ENCODE peak calls at places on chromosomes 11 and 22, in ten cellular contexts. T is osteoblast; L is dorsolateral prefrontal cortex; A is neural progenitor cell; J is CD4-positive, alpha-beta T cell; N is colonic mucosa; E is MCF 10A; M is IMR-90; D is Caco-2; F is transverse colon. C is an unnamed sample.

GRCh38 chr22:36085476-36086169 is 57.0 kb upstream of the RBFOX2 start:
- DNase-seq in T (no peak), L (no peak), A (no peak), J (no peak), N (no peak), E (no peak), M (no peak), D (no peak), F (no peak), C (no peak)

GRCh38 chr22:45535400-45535799 is 32.7 kb downstream of the FBLN1 start:
- DNase-seq in T (peak; percentile 23), L (no peak), A (no peak), J (no peak), N (no peak), E (no peak), M (no peak), D (no peak), F (no peak), C (no peak)

GRCh38 chr11:119446871-119447663 is 24.1 kb upstream of the THY1 start:
- DNase-seq in T (no peak), L (no peak), A (no peak), J (no peak), N (no peak), E (no peak), M (no peak), D (no peak), F (no peak), C (no peak)

GRCh38 chr22:32204856-32205722 is at the start of gene RFPL2:
- DNase-seq in T (peak; percentile 83), L (peak; percentile 55), A (peak; percentile 94), J (peak; percentile 40), N (no peak), E (peak; percentile 82), M (peak; percentile 1), D (peak; percentile 78), F (peak; percentile 32), C (peak; percentile 22)

GRCh38 chr11:111336062-111336461 is 37.7 kb downstream of the POU2AF3 start:
- DNase-seq in T (no peak), L (no peak), A (no peak), J (no peak), N (no peak), E (no peak), M (no peak), D (no peak), F (no peak), C (no peak)

GRCh38 chr22:32531955-32532818 is 57.6 kb downstream of the FBXO7 start:
- DNase-seq in T (peak; percentile 97), L (no peak), A (peak; percentile 63), J (no peak), N (peak; percentile 58), E (peak; percentile 75), M (peak; percentile 93), D (no peak), F (peak; percentile 51), C (no peak)

GRCh38 chr11:63558459-63559157 is 4.6 kb downstream of the PLAAT2 start:
- DNase-seq in T (no peak), L (no peak), A (no peak), J (no peak), N (peak; percentile 19), E (no peak), M (no peak), D (no peak), F (no peak), C (no peak)

GRCh38 chr11:128022007-128022368 is 565.4 kb downstream of the ETS1 start:
- DNase-seq in T (peak; percentile 77), L (no peak), A (no peak), J (no peak), N (no peak), E (peak; percentile 22), M (peak; percentile 81), D (no peak), F (no peak), C (peak; percentile 5)

GRCh38 chr22:49933236-49933921 is 14.9 kb downstream of the CRELD2 start:
- DNase-seq in T (no peak), L (no peak), A (no peak), J (no peak), N (no peak), E (no peak), M (no peak), D (no peak), F (peak; percentile 66), C (no peak)

DNA sequence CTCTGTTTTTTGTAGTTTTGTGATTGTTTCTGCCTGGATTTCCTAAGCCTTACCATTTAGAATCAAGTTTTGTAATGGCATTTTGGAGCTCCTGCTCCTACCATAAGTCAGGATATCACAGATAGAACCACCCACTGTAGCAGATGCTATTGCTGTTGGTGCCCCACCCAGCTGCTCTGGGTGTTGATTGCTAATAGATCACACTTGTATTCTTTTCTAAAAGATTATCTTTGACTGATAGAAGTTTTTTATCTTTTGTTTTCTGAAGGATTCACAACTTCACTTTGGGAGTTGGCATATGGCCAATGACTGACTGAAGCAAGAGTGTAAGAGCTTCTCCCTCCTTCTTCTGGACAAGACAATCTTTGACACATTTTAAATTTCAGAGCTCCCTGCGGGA is 76.0 kb downstream of the EHF start:
- DNase-seq in T (no peak), L (no peak), A (no peak), J (no peak), N (no peak), E (no peak), M (no peak), D (no peak), F (no peak), C (no peak)
- TF ChIP-seq CTCF in T (no peak), L (no peak), A (no peak), J (no peak), N (no peak), E (no peak), M (no peak), D (no peak), F (no peak), C (no peak)

GRCh38 chr11:98260983-98261382 is 759.8 kb upstream of the CNTN5 start:
- DNase-seq in T (no peak), L (no peak), A (no peak), J (no peak), N (no peak), E (peak; percentile 14), M (no peak), D (no peak), F (no peak), C (no peak)
- TF ChIP-seq CTCF in T (no peak), L (no peak), A (peak; percentile 38), J (no peak), N (no peak), E (no peak), M (no peak), D (peak; percentile 34), F (no peak), C (no peak)

DNA sequence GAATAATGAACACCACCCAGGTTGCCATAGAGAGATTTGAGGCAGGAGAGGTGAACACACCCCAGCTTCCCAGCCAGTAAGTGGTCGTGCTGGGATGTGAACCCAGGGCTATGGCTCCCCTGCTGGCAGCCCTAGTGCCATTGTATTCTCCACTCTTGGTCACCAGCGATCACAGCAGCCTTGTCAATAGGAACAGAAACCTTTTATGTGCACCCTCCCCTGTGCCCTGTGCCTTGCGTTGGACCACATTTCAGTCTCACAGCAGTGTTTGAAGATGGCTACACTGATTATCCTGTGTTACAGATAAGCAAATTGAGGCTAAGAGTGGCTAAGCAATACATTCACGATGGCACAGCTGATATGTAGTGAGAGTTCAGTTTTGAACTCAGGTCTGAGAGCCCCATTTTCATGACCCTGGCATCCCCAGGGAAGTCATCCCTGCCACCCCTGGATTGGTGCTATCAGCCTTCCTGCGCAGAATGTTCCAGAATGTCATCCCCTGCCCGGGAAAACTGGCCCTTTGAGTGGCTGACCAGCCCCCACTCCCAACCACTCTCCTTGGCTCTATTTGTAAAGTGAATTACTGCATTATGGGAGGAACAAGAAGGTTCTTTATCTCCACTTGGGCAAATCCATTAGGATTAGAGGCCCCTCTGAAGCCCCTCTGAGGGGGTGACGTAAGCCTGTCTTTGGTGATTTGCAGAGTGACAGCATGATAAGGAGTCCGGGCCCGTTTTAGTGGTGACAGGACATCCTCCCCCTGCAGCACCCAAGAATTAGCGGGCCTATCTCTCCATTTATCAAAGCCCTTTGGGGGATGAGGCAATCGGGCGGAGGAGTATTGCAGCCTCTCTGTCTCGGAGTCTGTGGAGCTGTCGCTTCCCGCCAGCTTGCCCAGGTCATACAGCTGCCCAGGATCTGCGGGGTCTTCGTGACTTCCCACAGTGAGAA is 30.9 kb downstream of the SMIM38 start:
- DNase-seq in T (peak; percentile 39), L (no peak), A (peak; percentile 27), J (no peak), N (no peak), E (no peak), M (no peak), D (no peak), F (no peak), C (no peak)
- TF ChIP-seq CTCF in T (no peak), L (no peak), A (no peak), J (no peak), N (no peak), E (no peak), M (no peak), D (peak; percentile 33), F (no peak), C (no peak)

GRCh38 chr11:105609341-105609781 is 512 bp upstream of the GRIA4 start:
- DNase-seq in T (no peak), L (peak; percentile 72), A (peak; percentile 63), J (no peak), N (peak; percentile 21), E (peak; percentile 57), M (peak; percentile 17), D (peak; percentile 47), F (no peak), C (peak; percentile 24)
- TF ChIP-seq CTCF in T (no peak), L (no peak), A (peak; percentile 52), J (no peak), N (no peak), E (peak; percentile 39), M (peak; percentile 19), D (peak; percentile 85), F (peak; percentile 8), C (peak; percentile 27)

GRCh38 chr11:40517122-40517521 is 942.3 kb downstream of the LRRC4C start:
- DNase-seq in T (no peak), L (no peak), A (no peak), J (no peak), N (no peak), E (no peak), M (no peak), D (no peak), F (no peak), C (no peak)

GRCh38 chr11:40513281-40513680 is 946.2 kb downstream of the LRRC4C start:
- DNase-seq in T (no peak), L (no peak), A (peak; percentile 63), J (no peak), N (no peak), E (no peak), M (no peak), D (no peak), F (no peak), C (no peak)

GRCh38 chr11:40508307-40508706 is 951.1 kb downstream of the LRRC4C start:
- DNase-seq in T (peak; percentile 1), L (no peak), A (no peak), J (no peak), N (no peak), E (no peak), M (no peak), D (no peak), F (no peak), C (no peak)

DNA sequence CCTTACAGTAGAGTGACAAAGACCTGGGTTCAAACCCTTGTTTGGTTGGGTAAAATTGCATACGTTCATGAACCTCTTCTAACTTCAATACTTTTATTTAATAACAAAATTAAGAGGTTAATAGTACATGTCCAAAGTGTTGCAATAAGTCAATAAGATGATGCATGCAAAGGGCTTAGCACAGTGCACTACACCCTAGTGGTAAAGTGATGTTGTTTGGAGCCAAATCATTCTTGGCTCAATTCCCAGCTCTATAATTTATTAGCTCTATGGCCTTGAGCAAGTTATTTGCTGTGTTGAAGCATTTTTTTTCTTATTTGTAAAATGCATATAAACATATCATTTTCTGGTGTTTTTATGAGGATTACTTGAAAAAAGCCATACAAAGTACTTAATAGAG is 945.3 kb downstream of the LRRC4C start:
- DNase-seq in T (no peak), L (no peak), A (no peak), J (no peak), N (no peak), E (peak; percentile 79), M (no peak), D (no peak), F (no peak), C (no peak)
- TF ChIP-seq CTCF in T (no peak), L (no peak), A (no peak), J (no peak), N (no peak), E (peak; percentile 22), M (no peak), D (no peak), F (no peak), C (no peak)

C was measured in activated CD8-positive, alpha-beta T cell treated with anti-CD3 and anti-CD28 coated beads for 36 hours.